ENCODE peak calls at places on chromosomes 4 and X, in six cellular contexts. G, N, X, K, P and J are unnamed samples.
A peak's percentile ranks its signal among the peaks of the same experiment; 100 is the strongest.

GRCh38 chrX:47297874-47298273 is 65.1 kb downstream of the USP11 start:
- DNase-seq in G (no peak), N (no peak), X (no peak), K (no peak), P (no peak), J (no peak)

GRCh38 chr4:26131711-26132110 is 189.1 kb upstream of the RBPJ start:
- DNase-seq in G (peak; percentile 89), N (no peak), X (no peak), K (peak; percentile 91), P (peak; percentile 56), J (no peak)

GRCh38 chrX:10769696-10770619 is 149.6 kb upstream of the MID1 start:
- DNase-seq in G (no peak), N (no peak), X (peak; percentile 61), K (no peak), P (no peak), J (peak; percentile 4)

GRCh38 chrX:21907250-21907649 is 33.3 kb upstream of the SMS start:
- DNase-seq in G (no peak), N (no peak), X (peak; percentile 30), K (no peak), P (no peak), J (no peak)

GRCh38 chr4:76570141-76570989 is 135.3 kb downstream of the SHROOM3 start:
- DNase-seq in G (no peak), N (peak; percentile 61), X (peak; percentile 89), K (peak; percentile 16), P (no peak), J (peak; percentile 72)

GRCh38 chr4:67809502-67809901 is 55.3 kb upstream of the GNRHR start:
- DNase-seq in G (no peak), N (no peak), X (no peak), K (no peak), P (no peak), J (no peak)

GRCh38 chrX:108834036-108834435 is 97.7 kb upstream of the IRS4 start:
- DNase-seq in G (no peak), N (no peak), X (no peak), K (no peak), P (no peak), J (no peak)

GRCh38 chr4:6576932-6577331 is 1.9 kb downstream of the MAN2B2 start:
- DNase-seq in G (no peak), N (no peak), X (no peak), K (no peak), P (no peak), J (no peak)

GRCh38 chrX:132022863-132023116 is 312 bp upstream of the STK26 start:
- DNase-seq in G (no peak), N (no peak), X (no peak), K (no peak), P (no peak), J (no peak)

GRCh38 chr4:70583952-70584834 is 7.9 kb upstream of the AMBN start:
- DNase-seq in G (no peak), N (no peak), X (no peak), K (no peak), P (no peak), J (no peak)

GRCh38 chr4:114263233-114263632 is 283.8 kb upstream of the ARSJ start:
- DNase-seq in G (no peak), N (no peak), X (peak; percentile 81), K (no peak), P (no peak), J (peak; percentile 36)

GRCh38 chr4:85369703-85370380 is 105.1 kb upstream of the ARHGAP24 start:
- DNase-seq in G (no peak), N (no peak), X (no peak), K (no peak), P (no peak), J (no peak)
- TF ChIP-seq CTCF in G (no peak), N (no peak), X (no peak), K (no peak), P (no peak), J (no peak)

GRCh38 chrX:143663755-143664154 is 27.9 kb upstream of the SLITRK4 start:
- DNase-seq in G (no peak), N (no peak), X (no peak), K (no peak), P (no peak), J (no peak)

GRCh38 chrX:143669395-143669794 is 33.5 kb upstream of the SLITRK4 start:
- DNase-seq in G (no peak), N (no peak), X (no peak), K (no peak), P (no peak), J (no peak)

GRCh38 chrX:143661286-143661685 is 25.4 kb upstream of the SLITRK4 start:
- DNase-seq in G (no peak), N (no peak), X (no peak), K (no peak), P (no peak), J (no peak)

GRCh38 chrX:143664302-143664701 is 28.4 kb upstream of the SLITRK4 start:
- DNase-seq in G (no peak), N (no peak), X (no peak), K (peak; percentile 3), P (no peak), J (no peak)
- TF ChIP-seq CTCF in G (peak; percentile 52), N (peak; percentile 66), X (peak; percentile 49), K (peak; percentile 33), P (peak; percentile 28), J (peak; percentile 75)

GRCh38 chrX:103488332-103488731 is 31.0 kb downstream of the RAB40A start:
- DNase-seq in G (no peak), N (no peak), X (no peak), K (no peak), P (no peak), J (no peak)
- TF ChIP-seq CTCF in G (peak; percentile 30), N (peak; percentile 55), X (peak; percentile 41), K (no peak), P (no peak), J (peak; percentile 65)

DNA sequence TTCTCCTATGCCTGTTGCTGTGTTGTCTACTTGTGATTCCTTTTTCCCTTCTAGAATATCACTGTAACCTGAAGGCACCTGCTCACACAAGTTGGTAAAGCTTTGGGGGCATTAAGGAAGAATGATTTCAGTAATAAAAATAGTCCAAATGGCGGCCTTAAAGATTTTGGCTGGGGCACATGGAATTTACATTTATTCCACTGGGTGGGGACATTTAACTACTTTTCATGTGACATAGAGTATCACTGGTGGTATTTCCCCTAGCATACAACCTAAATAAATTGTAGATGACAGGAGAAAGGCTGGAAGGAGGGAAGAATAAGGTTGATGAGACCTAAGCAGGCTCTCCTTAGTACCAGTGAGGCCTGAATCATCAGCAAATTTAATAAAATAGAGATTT is 121.8 kb upstream of the EDA2R start:
- DNase-seq in G (no peak), N (no peak), X (no peak), K (no peak), P (no peak), J (no peak)
- TF ChIP-seq CTCF in G (peak; percentile 8), N (peak; percentile 42), X (no peak), K (no peak), P (no peak), J (peak; percentile 62)

GRCh38 chr4:153076861-153077260 is 127.4 kb upstream of the TRIM2 start:
- DNase-seq in G (no peak), N (no peak), X (no peak), K (no peak), P (no peak), J (no peak)
- TF ChIP-seq CTCF in G (no peak), N (no peak), X (no peak), K (no peak), P (no peak), J (no peak)

DNA sequence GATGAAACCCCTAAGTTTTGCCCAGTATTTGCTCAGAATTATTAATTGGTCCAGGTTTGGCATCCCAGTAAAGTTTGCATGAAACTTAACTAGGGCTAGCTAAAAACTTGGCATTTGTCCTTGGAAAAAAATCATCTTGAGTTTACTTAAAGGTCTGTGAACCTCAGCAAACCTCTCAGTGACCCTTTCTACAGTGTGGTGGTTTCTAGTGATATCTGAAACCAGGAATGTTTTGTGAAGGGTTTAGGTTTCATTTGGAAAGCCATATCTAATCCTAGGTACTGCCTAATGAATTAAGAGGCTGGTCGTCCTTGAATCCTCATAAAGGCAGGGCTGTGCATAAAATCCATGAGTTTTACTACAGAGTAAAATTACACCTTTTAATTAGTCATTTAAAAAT is 218.5 kb upstream of the ANKRD50 start:
- DNase-seq in G (no peak), N (no peak), X (peak; percentile 77), K (no peak), P (no peak), J (peak; percentile 10)
- TF ChIP-seq CTCF in G (no peak), N (no peak), X (no peak), K (no peak), P (no peak), J (no peak)

DNA sequence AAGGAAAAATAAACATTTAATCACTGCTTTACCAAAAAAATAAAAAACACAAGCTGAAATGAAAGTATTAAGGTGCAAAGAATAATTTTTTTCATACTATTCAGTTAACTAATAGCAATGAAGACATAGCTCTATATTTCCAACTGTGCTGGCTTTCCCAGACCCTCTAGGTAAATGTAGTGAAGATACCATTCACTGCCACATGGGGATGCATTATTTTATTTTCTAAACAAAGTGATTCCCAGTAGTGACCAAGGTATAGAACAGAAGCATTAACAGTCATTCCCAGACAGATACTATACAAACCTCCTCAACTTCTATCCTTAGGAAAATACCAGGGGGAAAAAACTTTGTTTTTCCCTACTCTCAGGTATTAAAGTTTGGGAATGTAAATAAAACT is 39.4 kb downstream of the ANTXR2 start:
- DNase-seq in G (no peak), N (no peak), X (no peak), K (no peak), P (no peak), J (no peak)
- TF ChIP-seq CTCF in G (no peak), N (no peak), X (no peak), K (no peak), P (no peak), J (peak; percentile 52)